ENCODE peak calls at places on chromosomes 5 and 9, in five cellular contexts. Q is naive B cell, G is AG09309, B is ureter, E is epithelial cell of esophagus. C is an unnamed sample.

GRCh38 chr5:127924606-127925005 is 159.0 kb upstream of the SLC12A2 start:
- DNase-seq in Q (no peak), B (no peak), G (no peak), E (no peak), C (no peak)

GRCh38 chr9:74500584-74500924 is 3.4 kb downstream of the RORB start:
- DNase-seq in Q (no peak), E (no peak), B (no peak), G (no peak), C (peak; percentile 8)

GRCh38 chr5:147782053-147783028 is at the start of gene JAKMIP2:
- DNase-seq in B (peak; percentile 67), G (no peak), Q (peak; percentile 58), E (peak; percentile 7), C (peak; percentile 87)

GRCh38 chr5:67253911-67254310 is 57.3 kb upstream of the CD180 start:
- DNase-seq in B (no peak), G (no peak), Q (no peak), E (no peak), C (no peak)

GRCh38 chr9:3525088-3525835 is 539 bp downstream of the RFX3 start:
- DNase-seq in E (no peak), G (no peak), Q (no peak), B (no peak), C (no peak)

GRCh38 chr9:71363286-71363961 is 242.0 kb upstream of the TRPM3 start:
- DNase-seq in E (no peak), Q (no peak), G (peak; percentile 27), B (no peak), C (no peak)

GRCh38 chr5:28903643-28904042 is 1865.3 kb upstream of the CDH9 start:
- DNase-seq in B (no peak), G (no peak), E (no peak), Q (no peak), C (no peak)

GRCh38 chr9:69120380-69121154 is 53.5 kb upstream of the TJP2 start:
- DNase-seq in Q (no peak), B (peak; percentile 92), E (peak; percentile 91), G (no peak), C (no peak)

GRCh38 chr5:129541648-129542251 is 81.7 kb downstream of the ADAMTS19 start:
- DNase-seq in Q (no peak), B (no peak), E (peak; percentile 68), G (no peak), C (no peak)

GRCh38 chr9:137592767-137593166 is 2.5 kb upstream of the ZMYND19 start:
- DNase-seq in Q (no peak), E (no peak), G (no peak), B (no peak), C (no peak)

GRCh38 chr5:141359790-141360426 is at the start of gene PCDHGB2:
- DNase-seq in Q (no peak), G (no peak), B (no peak), E (peak; percentile 10), C (no peak)

GRCh38 chr5:83011990-83012389 is 65.2 kb downstream of the TMEM167A start:
- DNase-seq in Q (peak; percentile 53), G (no peak), E (no peak), B (no peak), C (no peak)

C was measured in adrenal gland.